ENCODE peak calls at places on chromosomes 1 and 21, in eight cellular contexts. J, H, N, S, B, T, F and W are unnamed samples.

GRCh38 chr1:14822493-14822892 is 224.0 kb downstream of the KAZN start:
- DNase-seq in S (no peak), B (no peak), F (no peak), T (no peak), J (no peak), N (no peak), H (no peak), W (no peak)

GRCh38 chr1:178802873-178803272 is 68.0 kb downstream of the ANGPTL1 start:
- DNase-seq in N (no peak), S (no peak), H (no peak), T (no peak), B (no peak), J (no peak), F (peak), W (no peak)

GRCh38 chr1:53398585-53399365 is 60.4 kb upstream of the DMRTB1 start:
- DNase-seq in J (no peak), N (no peak), F (no peak), H (no peak), T (no peak), S (no peak), B (peak), W (no peak)

GRCh38 chr1:78070758-78071157 is 25.0 kb downstream of the GIPC2 start:
- DNase-seq in B (no peak), T (no peak), S (no peak), H (peak), J (peak), F (peak), N (no peak), W (no peak)

GRCh38 chr21:34890258-34890723 is 158.8 kb downstream of the RUNX1 start:
- DNase-seq in S (no peak), H (no peak), J (no peak), N (no peak), F (no peak), T (no peak), B (no peak), W (no peak)

GRCh38 chr1:5915587-5916571 is 76.3 kb downstream of the NPHP4 start:
- DNase-seq in S (peak), J (no peak), F (peak), N (no peak), T (peak), H (peak), B (peak), W (peak)

GRCh38 chr1:218347713-218348627 is 2.8 kb downstream of the TGFB2 start:
- DNase-seq in N (no peak), H (peak), J (no peak), T (no peak), B (no peak), S (no peak), F (peak), W (peak)

GRCh38 chr1:209364716-209365115 is 218.8 kb upstream of the CAMK1G start:
- DNase-seq in B (no peak), H (no peak), T (no peak), J (no peak), N (no peak), F (no peak), S (no peak), W (no peak)

GRCh38 chr1:115432061-115432460 is 94.0 kb upstream of the NGF start:
- DNase-seq in H (peak), F (peak), S (no peak), T (no peak), N (no peak), B (no peak), J (no peak), W (peak)

GRCh38 chr1:79044974-79045650 is 38.6 kb upstream of the ADGRL4 start:
- DNase-seq in N (no peak), S (no peak), F (peak), J (no peak), T (no peak), B (peak), H (peak), W (no peak)

GRCh38 chr1:73556270-73556669 is 641.7 kb downstream of the LRRIQ3 start:
- DNase-seq in J (no peak), N (no peak), T (no peak), S (no peak), F (no peak), B (no peak), H (no peak), W (no peak)

GRCh38 chr1:229093546-229094336 is 177.2 kb upstream of the RAB4A start:
- DNase-seq in N (no peak), S (no peak), F (no peak), T (no peak), H (no peak), B (no peak), J (no peak), W (no peak)

GRCh38 chr1:55055951-55056631 is 16.7 kb downstream of the PCSK9 start:
- DNase-seq in N (no peak), J (no peak), S (no peak), H (no peak), B (peak), F (no peak), T (peak), W (no peak)

GRCh38 chr1:183291802-183292515 is 105.9 kb downstream of the LAMC2 start:
- DNase-seq in B (peak), J (no peak), F (peak), S (no peak), N (no peak), H (peak), T (no peak), W (peak)

GRCh38 chr1:184622136-184622823 is 132.4 kb downstream of the EDEM3 start:
- DNase-seq in S (no peak), F (peak), B (peak), J (peak), N (no peak), H (peak), T (peak), W (peak)

GRCh38 chr1:15941044-15941840 is 34.7 kb downstream of the ZBTB17 start:
- DNase-seq in F (no peak), B (peak), J (no peak), H (no peak), T (peak), N (no peak), S (peak), W (no peak)